ENCODE peak calls at places on chromosome 22, in nine cellular contexts. T, V, S, Z, B, G, R, U and C are unnamed samples.

GRCh38 chr22:49977578-49977977 is 17.0 kb downstream of the PIM3 start:
- DNase-seq in G (no peak), B (no peak), R (no peak), V (no peak), U (no peak), S (peak; percentile 7), T (no peak), Z (no peak), C (no peak)

GRCh38 chr22:19522881-19523239 is 1.4 kb downstream of the CLDN5 start:
- DNase-seq in T (no peak), B (no peak), S (no peak), R (no peak), V (no peak), Z (no peak), U (no peak), G (no peak), C (no peak)

GRCh38 chr22:19851291-19852176 is 3.1 kb downstream of the GNB1L start:
- DNase-seq in G (no peak), V (no peak), T (no peak), B (no peak), R (no peak), Z (no peak), U (no peak), S (no peak), C (no peak)

GRCh38 chr22:37491559-37492427 is 5.6 kb upstream of the MFNG start:
- DNase-seq in Z (no peak), U (no peak), R (no peak), T (no peak), V (no peak), S (no peak), G (no peak), B (no peak), C (no peak)

GRCh38 chr22:42752912-42753311 is 32.2 kb upstream of the A4GALT start:
- DNase-seq in G (no peak), U (no peak), T (no peak), R (no peak), B (no peak), V (no peak), S (no peak), Z (no peak), C (no peak)

GRCh38 chr22:43302462-43303109 is 40.6 kb downstream of the SCUBE1 start:
- DNase-seq in V (no peak), S (no peak), R (no peak), T (no peak), U (no peak), B (no peak), G (no peak), Z (no peak), C (no peak)

GRCh38 chr22:37416806-37417205 is 10.5 kb downstream of the ELFN2 start:
- DNase-seq in B (peak; percentile 56), G (no peak), R (no peak), U (no peak), S (peak; percentile 50), T (no peak), Z (no peak), V (peak; percentile 37), C (peak; percentile 29)

GRCh38 chr22:44549701-44550100 is 51.7 kb upstream of the RTL6 start:
- DNase-seq in Z (no peak), V (no peak), U (no peak), G (no peak), T (no peak), B (no peak), R (no peak), S (no peak), C (no peak)

GRCh38 chr22:35863432-35863831 is 145.8 kb downstream of the APOL5 start:
- DNase-seq in T (no peak), S (no peak), B (no peak), R (no peak), U (no peak), Z (no peak), V (no peak), G (no peak), C (no peak)

GRCh38 chr22:44661070-44661469 is 40.9 kb upstream of the PRR5 start:
- DNase-seq in T (no peak), U (no peak), S (no peak), R (no peak), V (no peak), B (no peak), Z (no peak), G (no peak), C (no peak)

GRCh38 chr22:45563362-45564040 is 60.8 kb downstream of the FBLN1 start:
- DNase-seq in T (no peak), B (no peak), V (no peak), U (no peak), S (no peak), G (no peak), Z (no peak), R (no peak), C (no peak)

GRCh38 chr22:30694171-30694637 is 470 bp upstream of the OSBP2 start:
- DNase-seq in U (peak; percentile 21), T (no peak), R (peak; percentile 16), S (peak; percentile 72), Z (no peak), B (peak; percentile 70), V (peak; percentile 50), G (peak; percentile 62), C (peak; percentile 46)

GRCh38 chr22:30286813-30287625 is 2.3 kb downstream of the CASTOR1 start:
- DNase-seq in B (peak; percentile 87), Z (no peak), S (peak; percentile 94), G (peak; percentile 32), R (no peak), T (no peak), U (peak; percentile 88), V (peak; percentile 83), C (no peak)

GRCh38 chr22:45861259-45861658 is 115.7 kb downstream of the WNT7B start:
- DNase-seq in U (no peak), G (no peak), Z (no peak), R (no peak), B (no peak), T (no peak), V (no peak), S (no peak), C (no peak)

GRCh38 chr22:48821346-48822186 is 1006.1 kb downstream of the BRD1 start:
- DNase-seq in G (no peak), B (no peak), U (no peak), R (no peak), V (no peak), T (no peak), S (no peak), Z (no peak), C (no peak)

GRCh38 chr22:32791056-32791455 is 10.4 kb upstream of the TIMP3 start:
- DNase-seq in Z (no peak), R (no peak), B (no peak), S (no peak), T (no peak), G (no peak), V (no peak), U (no peak), C (no peak)

GRCh38 chr22:47168900-47169800 is 406.7 kb downstream of the TBC1D22A start:
- DNase-seq in Z (no peak), V (no peak), G (no peak), S (peak; percentile 26), T (no peak), U (no peak), R (no peak), B (no peak), C (no peak)

GRCh38 chr22:21835378-21835777 is 32.1 kb downstream of the MAPK1 start:
- DNase-seq in U (no peak), Z (no peak), S (no peak), B (no peak), G (no peak), R (no peak), V (no peak), T (no peak), C (no peak)

GRCh38 chr22:31897842-31898241 is 46.5 kb upstream of the YWHAH start:
- DNase-seq in V (no peak), G (no peak), U (no peak), R (no peak), S (no peak), B (no peak), Z (no peak), T (no peak), C (no peak)

GRCh38 chr22:50502096-50502495 is 5.4 kb downstream of the LMF2 start:
- DNase-seq in S (no peak), V (no peak), U (no peak), Z (no peak), R (no peak), B (no peak), G (no peak), T (no peak), C (no peak)

GRCh38 chr22:38697055-38697980 is 3.4 kb downstream of the JOSD1 start:
- DNase-seq in T (no peak), S (no peak), U (no peak), B (no peak), V (no peak), R (no peak), G (no peak), Z (no peak), C (no peak)